ENCODE peak calls at places on chromosomes 7 and 10, in nine cellular contexts. One of them, this sample, is unnamed.

GRCh38 chr10:103859161-103860141 is 4.1 kb upstream of the SH3PXD2A start:
- DNase-seq in left ventricle myocardium inferior: no peak
- DNase-seq in NCI-H1694 treated with DMSO at 0.1 percent for 48 hours: peak; percentile 60
- DNase-seq in fibroblast of the conjunctiva: peak; percentile 55
- DNase-seq in NCI-H774: peak; percentile 6
- DNase-seq in GM23338: peak; percentile 79
- DNase-seq in DMS 273 treated with DMSO at 0.1 percent for 48 hours: peak; percentile 33
- DNase-seq in fibroblast of mammary gland: peak; percentile 75
- DNase-seq in NCI-H146: peak; percentile 37
- DNase-seq in this sample: peak; percentile 61

GRCh38 chr10:51950371-51950995 is 251.1 kb upstream of the CSTF2T start:
- DNase-seq in left ventricle myocardium inferior: no peak
- DNase-seq in NCI-H1694 treated with DMSO at 0.1 percent for 48 hours: no peak
- DNase-seq in fibroblast of the conjunctiva: no peak
- DNase-seq in NCI-H774: no peak
- DNase-seq in GM23338: no peak
- DNase-seq in DMS 273 treated with DMSO at 0.1 percent for 48 hours: no peak
- DNase-seq in fibroblast of mammary gland: no peak
- DNase-seq in NCI-H146: no peak
- DNase-seq in this sample: no peak

GRCh38 chr10:130430291-130430690 is 294.1 kb downstream of the GLRX3 start:
- DNase-seq in left ventricle myocardium inferior: no peak
- DNase-seq in NCI-H1694 treated with DMSO at 0.1 percent for 48 hours: no peak
- DNase-seq in fibroblast of the conjunctiva: no peak
- DNase-seq in NCI-H774: no peak
- DNase-seq in GM23338: no peak
- DNase-seq in DMS 273 treated with DMSO at 0.1 percent for 48 hours: no peak
- DNase-seq in fibroblast of mammary gland: no peak
- DNase-seq in NCI-H146: no peak
- DNase-seq in this sample: no peak

GRCh38 chr7:103637726-103638125 is 191.7 kb upstream of the SLC26A5 start:
- DNase-seq in left ventricle myocardium inferior: no peak
- DNase-seq in NCI-H1694 treated with DMSO at 0.1 percent for 48 hours: no peak
- DNase-seq in fibroblast of the conjunctiva: no peak
- DNase-seq in NCI-H774: no peak
- DNase-seq in GM23338: no peak
- DNase-seq in DMS 273 treated with DMSO at 0.1 percent for 48 hours: no peak
- DNase-seq in fibroblast of mammary gland: peak; percentile 77
- DNase-seq in NCI-H146: no peak
- DNase-seq in this sample: no peak

GRCh38 chr10:53209941-53210611 is 437.5 kb upstream of the MBL2 start:
- DNase-seq in left ventricle myocardium inferior: no peak
- DNase-seq in NCI-H1694 treated with DMSO at 0.1 percent for 48 hours: no peak
- DNase-seq in fibroblast of the conjunctiva: no peak
- DNase-seq in NCI-H774: peak; percentile 19
- DNase-seq in GM23338: peak; percentile 75
- DNase-seq in DMS 273 treated with DMSO at 0.1 percent for 48 hours: no peak
- DNase-seq in fibroblast of mammary gland: peak; percentile 0
- DNase-seq in NCI-H146: peak; percentile 37
- DNase-seq in this sample: peak; percentile 59

GRCh38 chr7:55013851-55014250 is 5.0 kb upstream of the EGFR start:
- DNase-seq in left ventricle myocardium inferior: no peak
- DNase-seq in NCI-H1694 treated with DMSO at 0.1 percent for 48 hours: no peak
- DNase-seq in fibroblast of the conjunctiva: no peak
- DNase-seq in NCI-H774: no peak
- DNase-seq in GM23338: no peak
- DNase-seq in DMS 273 treated with DMSO at 0.1 percent for 48 hours: no peak
- DNase-seq in fibroblast of mammary gland: no peak
- DNase-seq in NCI-H146: no peak
- DNase-seq in this sample: no peak

GRCh38 chr7:48084727-48085432 is 4.2 kb upstream of the UPP1 start:
- DNase-seq in left ventricle myocardium inferior: peak; percentile 54
- DNase-seq in NCI-H1694 treated with DMSO at 0.1 percent for 48 hours: no peak
- DNase-seq in fibroblast of the conjunctiva: peak; percentile 96
- DNase-seq in NCI-H774: no peak
- DNase-seq in GM23338: no peak
- DNase-seq in DMS 273 treated with DMSO at 0.1 percent for 48 hours: no peak
- DNase-seq in fibroblast of mammary gland: peak; percentile 99
- DNase-seq in NCI-H146: no peak
- DNase-seq in this sample: peak; percentile 11

GRCh38 chr7:14748461-14748860 is 154.1 kb downstream of the DGKB start:
- DNase-seq in left ventricle myocardium inferior: no peak
- DNase-seq in NCI-H1694 treated with DMSO at 0.1 percent for 48 hours: no peak
- DNase-seq in fibroblast of the conjunctiva: peak; percentile 29
- DNase-seq in NCI-H774: no peak
- DNase-seq in GM23338: no peak
- DNase-seq in DMS 273 treated with DMSO at 0.1 percent for 48 hours: no peak
- DNase-seq in fibroblast of mammary gland: peak; percentile 91
- DNase-seq in NCI-H146: no peak
- DNase-seq in this sample: peak; percentile 93

This sample was measured in NCI-H69.